ENCODE peak calls at places on chromosomes 4 and X, in six cellular contexts. J is cardiac muscle cell, R is tibial nerve, A is fibroblast of the aortic adventitia, K is esophagus muscularis mucosa, X is astrocyte of the spinal cord. Y is an unnamed sample.

GRCh38 chr4:17688011-17688441 is 73.6 kb downstream of the MED28 start:
- DNase-seq in J (no peak), R (no peak), A (no peak), K (no peak), X (peak), Y (peak)

GRCh38 chr4:7539659-7540058 is 104.9 kb upstream of the PSAPL1 start:
- DNase-seq in J (no peak), R (no peak), A (no peak), K (no peak), X (no peak), Y (no peak)

GRCh38 chr4:156638925-156639605 is 332.5 kb downstream of the PDGFC start:
- DNase-seq in J (peak), R (no peak), A (peak), K (no peak), X (peak), Y (no peak)

GRCh38 chrX:13764765-13765164 is 30.2 kb downstream of the OFD1 start:
- DNase-seq in J (peak), R (no peak), A (no peak), K (no peak), X (peak), Y (no peak)

GRCh38 chr4:133003169-133003568 is 145.9 kb upstream of the PCDH10 start:
- DNase-seq in J (no peak), R (no peak), A (no peak), K (no peak), X (no peak), Y (no peak)

GRCh38 chrX:39398215-39398972 is 597.1 kb downstream of the MID1IP1 start:
- DNase-seq in J (no peak), R (no peak), A (no peak), K (no peak), X (no peak), Y (no peak)

GRCh38 chrX:18542897-18543296 is 117.5 kb downstream of the CDKL5 start:
- DNase-seq in J (no peak), R (no peak), A (no peak), K (no peak), X (no peak), Y (no peak)

GRCh38 chrX:28205126-28205525 is 223.9 kb upstream of the DCAF8L1 start:
- DNase-seq in J (peak), R (no peak), A (no peak), K (no peak), X (no peak), Y (no peak)

GRCh38 chr4:11592276-11592675 is 163.6 kb upstream of the HS3ST1 start:
- DNase-seq in J (no peak), R (no peak), A (no peak), K (no peak), X (no peak), Y (no peak)

GRCh38 chr4:118865091-118865708 is 23.5 kb upstream of the SYNPO2 start:
- DNase-seq in J (peak), R (no peak), A (peak), K (no peak), X (peak), Y (no peak)

GRCh38 chr4:129261584-129261983 is 165.6 kb downstream of the C4orf33 start:
- DNase-seq in J (no peak), R (no peak), A (no peak), K (no peak), X (no peak), Y (no peak)

GRCh38 chr4:124899997-124900396 is 187.5 kb upstream of the ANKRD50 start:
- DNase-seq in J (no peak), R (no peak), A (no peak), K (no peak), X (no peak), Y (no peak)

GRCh38 chr4:188178806-188179205 is 39.6 kb downstream of the TRIML1 start:
- DNase-seq in J (no peak), R (no peak), A (no peak), K (no peak), X (no peak), Y (no peak)

GRCh38 chr4:8906991-8907595 is 35.5 kb upstream of the HMX1 start:
- DNase-seq in J (no peak), R (no peak), A (no peak), K (no peak), X (no peak), Y (no peak)

GRCh38 chrX:155048997-155049619 is 21.8 kb downstream of the CMC4 start:
- DNase-seq in J (peak), R (no peak), A (peak), K (no peak), X (peak), Y (no peak)

GRCh38 chrX:150506486-150506885 is 61.9 kb upstream of the MTM1 start:
- DNase-seq in J (no peak), R (no peak), A (no peak), K (no peak), X (no peak), Y (no peak)

GRCh38 chr4:827209-828081 is 1.5 kb upstream of the CPLX1 start:
- DNase-seq in J (no peak), R (no peak), A (no peak), K (no peak), X (no peak), Y (no peak)

GRCh38 chr4:2077537-2078460 is 18.7 kb downstream of the NAT8L start:
- DNase-seq in J (no peak), R (no peak), A (no peak), K (no peak), X (no peak), Y (no peak)

DNA sequence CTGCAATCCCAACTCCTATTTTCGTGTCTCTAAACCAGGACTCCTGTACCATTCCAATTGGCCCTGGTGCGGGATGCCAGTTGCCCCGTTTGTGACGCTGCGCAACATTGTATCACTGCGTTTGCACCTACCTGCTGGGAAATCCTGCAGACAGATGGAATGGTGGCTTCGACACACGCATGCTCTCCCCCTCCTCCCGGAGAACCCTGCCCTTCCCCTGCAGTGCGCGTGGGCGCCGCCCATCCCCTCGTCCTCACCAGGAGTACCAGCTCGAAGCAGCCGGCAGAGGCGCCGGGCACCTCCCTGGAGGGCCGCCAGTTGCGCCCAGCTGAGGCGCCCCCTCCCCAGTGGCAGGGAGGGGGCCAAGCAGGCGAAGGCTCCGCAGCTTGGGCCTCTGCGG is 1.4 kb downstream of the DGKK start:
- DNase-seq in J (no peak), R (no peak), A (no peak), K (no peak), X (no peak), Y (no peak)
- H3K4me3 ChIP-seq in J (peak), R (no peak), A (no peak), K (no peak), X (no peak), Y (no peak)

DNA sequence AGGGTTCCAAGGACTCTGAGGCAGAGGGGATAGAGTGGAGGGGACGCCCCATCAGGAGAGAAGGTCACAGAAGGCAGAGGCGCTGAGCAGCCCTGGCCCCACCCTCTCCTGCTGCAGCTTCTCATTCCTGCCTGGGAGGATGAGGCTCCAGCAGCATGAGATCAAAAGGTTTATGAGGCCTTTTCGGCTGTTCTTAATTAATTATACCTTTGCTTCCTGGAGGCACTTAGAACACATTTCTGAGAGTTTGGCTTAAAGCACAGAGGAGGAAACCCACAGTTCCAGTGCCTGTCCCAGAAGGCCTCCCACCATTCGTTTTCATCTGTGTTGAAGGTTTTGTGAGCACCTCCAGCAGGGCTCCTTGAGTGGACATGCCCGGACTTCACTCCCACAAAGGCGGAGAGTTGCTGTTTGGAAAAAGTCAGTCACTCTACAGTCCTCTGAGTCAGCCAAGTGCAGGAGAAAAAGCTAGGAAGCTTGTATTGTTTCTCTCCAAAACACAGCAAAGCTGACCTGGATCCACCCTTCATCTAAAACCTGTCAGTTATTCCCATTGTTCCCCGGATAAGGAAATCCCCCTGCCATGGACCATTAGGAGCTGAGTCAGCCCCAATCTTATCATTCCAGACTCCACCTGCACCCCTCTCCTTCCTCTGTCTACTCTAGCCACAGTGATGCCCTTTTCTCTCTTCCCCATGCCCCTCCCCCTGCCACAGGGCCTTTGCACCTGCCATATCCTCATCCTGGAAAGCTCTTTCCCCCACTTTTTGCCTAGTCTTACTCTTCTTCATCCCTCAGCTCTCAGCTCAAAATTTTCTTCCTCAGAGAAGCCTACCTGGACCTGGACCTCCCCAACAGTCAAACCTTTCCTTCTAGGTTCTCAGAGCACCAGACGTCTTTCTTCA is 276.8 kb downstream of the FBXW7 start:
- DNase-seq in J (peak), R (no peak), A (peak), K (peak), X (peak), Y (no peak)
- TF ChIP-seq CTCF in J (no peak), R (no peak), A (no peak), K (no peak), X (no peak), Y (no peak)

GRCh38 chr4:183906486-183906735 is 1.3 kb downstream of the STOX2 start:
- DNase-seq in J (no peak), R (no peak), A (no peak), K (no peak), X (no peak), Y (no peak)
- H3K4me3 ChIP-seq in J (peak), R (peak), A (no peak), K (peak), X (peak), Y (peak)

GRCh38 chrX:70436380-70436779 is 8.3 kb upstream of the DLG3 start:
- DNase-seq in J (peak), R (no peak), A (no peak), K (no peak), X (no peak), Y (no peak)
- TF ChIP-seq CTCF in J (peak), R (no peak), A (no peak), K (no peak), X (peak), Y (no peak)

GRCh38 chrX:1336331-1337143 is at the start of gene IL3RA:
- DNase-seq in J (peak), R (peak), A (no peak), K (no peak), X (no peak), Y (no peak)
- H3K4me3 ChIP-seq in J (no peak), R (peak), A (no peak), K (peak), X (no peak), Y (peak)

DNA sequence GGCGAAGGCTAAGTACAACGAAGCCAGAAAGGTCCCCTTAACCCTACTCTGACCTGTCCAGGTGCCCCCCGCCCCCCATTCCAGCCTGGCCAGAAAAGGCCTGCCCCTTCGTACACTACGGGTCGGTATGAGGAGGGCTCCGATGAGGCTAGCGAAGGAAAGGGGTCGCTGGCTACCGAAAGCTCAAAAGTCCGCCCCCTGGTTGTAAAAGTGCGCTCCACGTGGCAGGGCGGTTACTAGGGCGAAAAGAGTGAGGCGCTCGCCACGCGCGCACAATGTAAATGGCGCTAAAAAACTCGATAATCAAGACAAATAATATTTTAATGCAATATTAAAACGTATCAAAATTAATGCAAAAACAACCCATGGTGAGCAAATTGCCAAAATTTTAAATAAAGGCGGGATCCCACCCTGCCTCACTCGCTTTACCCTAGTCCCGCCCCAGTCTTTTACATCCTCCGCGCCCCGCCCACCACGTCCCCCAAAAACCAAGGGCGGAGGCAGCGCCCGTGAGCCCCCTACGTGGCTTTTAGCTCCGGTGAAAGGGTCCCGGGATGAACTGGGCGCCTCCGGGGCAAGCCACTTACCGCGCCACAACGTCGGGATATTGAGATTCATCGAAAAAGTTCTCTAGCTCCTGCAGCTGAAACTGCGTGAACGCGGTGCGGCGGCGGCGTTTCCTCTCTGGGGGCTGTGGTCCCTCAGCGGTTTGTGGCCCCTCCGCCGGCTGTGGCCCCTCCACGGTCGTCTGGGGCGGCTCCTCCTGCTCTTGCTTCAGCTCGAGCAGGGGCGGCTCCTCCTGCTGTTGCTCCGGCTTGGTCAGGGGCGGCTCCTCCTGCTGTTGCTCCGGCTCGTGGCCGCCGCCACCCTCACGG is 929 bp downstream of the ESX1 start:
- DNase-seq in J (peak), R (no peak), A (no peak), K (no peak), X (no peak), Y (peak)
- TF ChIP-seq CTCF in J (peak), R (no peak), A (no peak), K (no peak), X (peak), Y (no peak)

GRCh38 chrX:137569470-137569891 is 3.6 kb downstream of the ZIC3 start:
- DNase-seq in J (no peak), R (no peak), A (no peak), K (no peak), X (no peak), Y (no peak)

GRCh38 chrX:137567474-137568232 is 1.7 kb downstream of the ZIC3 start:
- DNase-seq in J (no peak), R (no peak), A (no peak), K (no peak), X (peak), Y (no peak)

GRCh38 chrX:137566746-137567473 is 983 bp downstream of the ZIC3 start:
- DNase-seq in J (no peak), R (no peak), A (no peak), K (no peak), X (peak), Y (no peak)

GRCh38 chrX:137565921-137566745 is at the start of gene ZIC3:
- DNase-seq in J (peak), R (peak), A (peak), K (no peak), X (peak), Y (no peak)

DNA sequence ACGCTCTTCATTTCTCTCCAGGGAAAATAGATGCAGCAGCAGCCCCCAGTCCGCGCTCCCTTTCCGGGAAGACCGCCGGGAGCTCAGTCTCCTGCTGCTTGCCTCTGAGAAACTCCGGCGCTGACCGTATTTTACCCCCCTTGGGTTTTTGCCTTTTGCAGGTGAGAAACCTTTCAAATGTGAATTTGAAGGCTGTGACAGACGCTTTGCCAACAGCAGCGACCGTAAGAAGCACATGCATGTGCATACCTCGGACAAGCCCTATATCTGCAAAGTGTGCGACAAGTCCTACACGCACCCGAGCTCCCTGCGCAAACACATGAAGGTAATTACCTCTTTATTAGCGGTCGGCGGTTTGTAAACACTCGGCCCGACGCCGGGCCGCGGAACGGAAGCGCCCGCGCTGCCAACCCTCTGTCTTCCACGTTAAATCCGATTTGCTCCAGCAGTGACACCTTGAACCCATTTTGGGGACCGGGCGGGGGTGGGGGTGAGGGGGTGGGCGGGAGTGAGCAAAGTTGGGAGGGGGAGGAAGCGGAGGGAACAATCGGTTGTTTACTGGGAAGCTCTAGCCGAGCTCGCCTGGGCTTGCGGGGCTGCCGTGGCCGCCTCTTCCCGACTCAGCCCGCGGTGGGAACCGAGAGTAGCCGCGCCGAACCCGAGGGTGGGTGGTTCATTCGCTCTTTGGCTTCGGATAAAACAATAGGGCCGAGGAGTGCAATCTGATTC is 3.0 kb downstream of the ZIC3 start:
- DNase-seq in J (no peak), R (no peak), A (no peak), K (no peak), X (peak), Y (no peak)
- H3K4me3 ChIP-seq in J (peak), R (no peak), A (no peak), K (no peak), X (peak), Y (no peak)

DNA sequence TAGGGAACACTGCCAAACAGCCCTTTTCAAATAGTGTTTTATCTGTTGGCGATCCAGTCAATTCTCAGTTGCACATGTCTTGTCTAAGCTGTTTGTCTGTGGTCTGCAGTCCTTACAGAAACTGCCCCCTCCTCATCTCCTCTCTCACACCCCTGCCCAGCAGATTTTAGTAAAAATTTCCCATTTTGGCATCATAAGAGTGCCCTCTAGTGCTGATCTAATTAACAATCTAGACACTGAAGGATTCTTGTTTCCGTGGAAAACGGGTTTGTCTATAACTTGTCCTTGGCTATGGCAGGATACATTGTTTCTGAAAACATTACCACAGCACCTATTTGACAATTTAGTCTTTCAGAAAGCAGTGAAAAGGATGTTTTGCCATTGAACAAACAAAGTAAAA is 227.2 kb upstream of the MBNL3 start:
- DNase-seq in J (no peak), R (no peak), A (no peak), K (no peak), X (peak), Y (no peak)
- TF ChIP-seq CTCF in J (peak), R (no peak), A (no peak), K (no peak), X (peak), Y (no peak)

GRCh38 chr4:186081202-186081807 is 12.3 kb downstream of the TLR3 start:
- DNase-seq in J (no peak), R (no peak), A (no peak), K (no peak), X (no peak), Y (no peak)
- H3K4me3 ChIP-seq in J (no peak), R (no peak), A (no peak), K (no peak), X (peak), Y (no peak)

GRCh38 chrX:34638116-34638515 is 19.0 kb downstream of the TMEM47 start:
- DNase-seq in J (peak), R (peak), A (peak), K (no peak), X (peak), Y (no peak)
- TF ChIP-seq CTCF in J (peak), R (peak), A (peak), K (peak), X (peak), Y (peak)